ENCODE peak calls at places on chromosome 10, in five cellular contexts. O is LNCaP clone FGC, T is T follicular helper cell, M is right lobe of liver, Z is A549. W is an unnamed sample.

GRCh38 chr10:12501324-12501723 is 152.0 kb downstream of the CAMK1D start:
- DNase-seq in O (no peak), T (no peak), M (no peak), Z (no peak), W (no peak)

GRCh38 chr10:44473146-44473545 is 88.2 kb upstream of the CXCL12 start:
- DNase-seq in O (no peak), T (no peak), M (no peak), Z (no peak), W (no peak)

GRCh38 chr10:122282253-122282671 is 11.2 kb downstream of the BTBD16 start:
- DNase-seq in O (no peak), T (no peak), M (no peak), Z (no peak), W (no peak)

GRCh38 chr10:111128331-111129167 is 51.7 kb downstream of the ADRA2A start:
- DNase-seq in O (no peak), T (no peak), M (no peak), Z (peak), W (no peak)

GRCh38 chr10:33453081-33453850 is 118.8 kb upstream of the NRP1 start:
- DNase-seq in O (no peak), T (no peak), M (no peak), Z (no peak), W (no peak)

GRCh38 chr10:133209641-133210040 is 20.4 kb upstream of the UTF1 start:
- DNase-seq in O (no peak), T (no peak), M (no peak), Z (no peak), W (no peak)

GRCh38 chr10:86765548-86765947 is 9.1 kb downstream of the BMPR1A start:
- DNase-seq in O (no peak), T (no peak), M (no peak), Z (no peak), W (no peak)

GRCh38 chr10:111429288-111430028 is 352.6 kb downstream of the ADRA2A start:
- DNase-seq in O (no peak), T (no peak), M (no peak), Z (no peak), W (no peak)

GRCh38 chr10:58396057-58396456 is 10.8 kb downstream of the TFAM start:
- DNase-seq in O (no peak), T (no peak), M (no peak), Z (no peak), W (no peak)

GRCh38 chr10:71396714-71397339 is at the start of gene CDH23:
- DNase-seq in O (no peak), T (no peak), M (peak), Z (peak), W (no peak)

GRCh38 chr10:48522011-48522765 is 82.7 kb downstream of the ARHGAP22 start:
- DNase-seq in O (no peak), T (no peak), M (no peak), Z (no peak), W (no peak)

GRCh38 chr10:129658673-129659072 is 191.6 kb downstream of the MGMT start:
- DNase-seq in O (no peak), T (no peak), M (no peak), Z (peak), W (no peak)

GRCh38 chr10:58299580-58299979 is 30.6 kb downstream of the CISD1 start:
- DNase-seq in O (no peak), T (peak), M (peak), Z (peak), W (peak)

GRCh38 chr10:124285587-124286527 is 132.9 kb downstream of the OAT start:
- DNase-seq in O (no peak), T (no peak), M (no peak), Z (no peak), W (no peak)

GRCh38 chr10:78741541-78741940 is 327.2 kb upstream of the ZMIZ1 start:
- DNase-seq in O (peak), T (no peak), M (no peak), Z (no peak), W (no peak)

GRCh38 chr10:125060851-125061556 is 99.4 kb downstream of the CTBP2 start:
- DNase-seq in O (peak), T (peak), M (peak), Z (peak), W (no peak)

W was measured in Panc1.